ENCODE peak calls at places on chromosomes 12 and 14, in ten cellular contexts. P is GM06990; F is cardiac muscle cell; G is stimulated activated CD4-positive, alpha-beta T cell treated with anti-CD3 and anti-CD28 coated beads, Interleukin-1b, Interleukin-23, amount 100 ng/mL, for 4 hours; R is AG10803; D is central memory CD8-positive, alpha-beta T cell; I is HCEC 1CT; T is A549; L is left ventricle myocardium superior; N is CD8-positive, alpha-beta memory T cell. Y is an unnamed sample.

GRCh38 chr12:130063866-130064265 is 98.4 kb upstream of the FZD10 start:
- DNase-seq in P (no peak), F (no peak), G (no peak), R (no peak), D (no peak), I (no peak), T (no peak), L (no peak), N (no peak), Y (no peak)

GRCh38 chr12:31331242-31331641 is 5.3 kb upstream of the SINHCAF start:
- DNase-seq in P (no peak), F (no peak), G (no peak), R (no peak), D (no peak), I (no peak), T (no peak), L (no peak), N (no peak), Y (no peak)

GRCh38 chr12:162467-163307 is 51.3 kb downstream of the SLC6A12 start:
- DNase-seq in P (no peak), F (no peak), G (no peak), R (no peak), D (no peak), I (no peak), T (no peak), L (peak), N (no peak), Y (no peak)

GRCh38 chr14:29054119-29054518 is 287.5 kb downstream of the FOXG1 start:
- DNase-seq in P (no peak), F (no peak), G (no peak), R (no peak), D (no peak), I (no peak), T (no peak), L (no peak), N (no peak), Y (no peak)

GRCh38 chr12:56574210-56574609 is 52.6 kb downstream of the RBMS2 start:
- DNase-seq in P (no peak), F (no peak), G (no peak), R (peak), D (no peak), I (peak), T (no peak), L (no peak), N (no peak), Y (no peak)

GRCh38 chr12:59847127-59847526 is 251.3 kb downstream of the SLC16A7 start:
- DNase-seq in P (no peak), F (no peak), G (no peak), R (no peak), D (no peak), I (no peak), T (no peak), L (no peak), N (no peak), Y (no peak)

GRCh38 chr12:103840399-103840880 is 594 bp downstream of the NT5DC3 start:
- DNase-seq in P (no peak), F (no peak), G (peak), R (no peak), D (no peak), I (peak), T (peak), L (peak), N (peak), Y (no peak)

GRCh38 chr12:46553266-46553665 is 180.7 kb upstream of the SLC38A2 start:
- DNase-seq in P (no peak), F (no peak), G (no peak), R (peak), D (no peak), I (peak), T (peak), L (no peak), N (no peak), Y (no peak)

Y was measured in neural crest cell.